ENCODE peak calls at places on chromosome 7, in six cellular contexts. I is neuronal stem cell, H is H9, N is IMR-90, P is H1, K is trophoblast cell. J is an unnamed sample.

GRCh38 chr7:24573008-24573553 is at the start of gene PALS2:
- DNase-seq in I (peak), H (peak), N (peak), P (peak), K (peak), J (peak)

GRCh38 chr7:105365541-105366534 is 22.9 kb downstream of the SRPK2 start:
- DNase-seq in I (no peak), H (no peak), N (no peak), P (no peak), K (peak), J (no peak)

GRCh38 chr7:114086906-114087651 is 168.3 kb upstream of the PPP1R3A start:
- DNase-seq in I (peak), H (no peak), N (peak), P (peak), K (peak), J (peak)

GRCh38 chr7:30169585-30169978 is 34.8 kb downstream of the MTURN start:
- DNase-seq in I (no peak), H (no peak), N (no peak), P (no peak), K (peak), J (no peak)

GRCh38 chr7:141203177-141203576 is 129.3 kb downstream of the TMEM178B start:
- DNase-seq in I (no peak), H (no peak), N (no peak), P (no peak), K (no peak), J (no peak)

GRCh38 chr7:45691155-45691656 is 117.0 kb downstream of the ADCY1 start:
- DNase-seq in I (no peak), H (no peak), N (no peak), P (peak), K (no peak), J (no peak)

GRCh38 chr7:36747969-36748574 is 23.8 kb upstream of the AOAH start:
- DNase-seq in I (no peak), H (no peak), N (no peak), P (no peak), K (no peak), J (no peak)

GRCh38 chr7:94087664-94088352 is 83.7 kb upstream of the BET1 start:
- DNase-seq in I (peak), H (peak), N (peak), P (peak), K (peak), J (peak)

GRCh38 chr7:118583651-118584050 is 359.1 kb downstream of the ANKRD7 start:
- DNase-seq in I (no peak), H (no peak), N (no peak), P (no peak), K (no peak), J (no peak)

GRCh38 chr7:74272305-74273038 is 16.7 kb upstream of the CLIP2 start:
- DNase-seq in I (no peak), H (peak), N (peak), P (no peak), K (peak), J (peak)

GRCh38 chr7:5646846-5647245 is 134.6 kb downstream of the RNF216 start:
- DNase-seq in I (no peak), H (no peak), N (peak), P (no peak), K (peak), J (peak)

GRCh38 chr7:113143486-113144257 is 25.3 kb upstream of the SMIM30 start:
- DNase-seq in I (no peak), H (no peak), N (no peak), P (no peak), K (no peak), J (no peak)

GRCh38 chr7:2248984-2249694 is 7.1 kb downstream of the NUDT1 start:
- DNase-seq in I (no peak), H (peak), N (peak), P (no peak), K (peak), J (peak)

GRCh38 chr7:123270553-123270952 is 70.8 kb upstream of the SLC13A1 start:
- DNase-seq in I (no peak), H (no peak), N (no peak), P (no peak), K (no peak), J (no peak)

GRCh38 chr7:49695971-49696370 is 77.5 kb upstream of the VWC2 start:
- DNase-seq in I (no peak), H (no peak), N (no peak), P (no peak), K (no peak), J (no peak)

GRCh38 chr7:51224811-51225581 is 91.6 kb downstream of the COBL start:
- DNase-seq in I (no peak), H (peak), N (no peak), P (peak), K (peak), J (no peak)

GRCh38 chr7:32206987-32207386 is 136.8 kb upstream of the PDE1C start:
- DNase-seq in I (peak), H (peak), N (peak), P (peak), K (no peak), J (peak)

GRCh38 chr7:16026253-16027020 is 340.0 kb upstream of the MEOX2 start:
- DNase-seq in I (no peak), H (no peak), N (peak), P (no peak), K (no peak), J (peak)

GRCh38 chr7:82317760-82318159 is 125.8 kb downstream of the CACNA2D1 start:
- DNase-seq in I (no peak), H (no peak), N (no peak), P (no peak), K (no peak), J (no peak)

GRCh38 chr7:12640299-12641096 is 46.9 kb upstream of the ARL4A start:
- DNase-seq in I (no peak), H (no peak), N (no peak), P (no peak), K (no peak), J (no peak)

GRCh38 chr7:32034052-32034451 is 36.2 kb downstream of the PDE1C start:
- DNase-seq in I (no peak), H (no peak), N (no peak), P (no peak), K (peak), J (no peak)

GRCh38 chr7:70647801-70648491 is 484.0 kb upstream of the GALNT17 start:
- DNase-seq in I (no peak), H (no peak), N (peak), P (no peak), K (no peak), J (peak)

GRCh38 chr7:133572087-133572486 is 319.2 kb downstream of the EXOC4 start:
- DNase-seq in I (no peak), H (no peak), N (no peak), P (no peak), K (no peak), J (no peak)

GRCh38 chr7:131016230-131016629 is 282.2 kb upstream of the KLF14 start:
- DNase-seq in I (no peak), H (no peak), N (no peak), P (no peak), K (peak), J (no peak)

GRCh38 chr7:151992375-151992774 is 33.1 kb upstream of the GALNT11 start:
- DNase-seq in I (peak), H (peak), N (no peak), P (peak), K (peak), J (peak)

GRCh38 chr7:99033765-99034164 is 110.1 kb downstream of the SMURF1 start:
- DNase-seq in I (no peak), H (no peak), N (no peak), P (no peak), K (no peak), J (no peak)

GRCh38 chr7:21972397-21972784 is 26.7 kb upstream of the CDCA7L start:
- DNase-seq in I (no peak), H (peak), N (no peak), P (peak), K (no peak), J (no peak)

GRCh38 chr7:101614098-101614938 is 14.8 kb downstream of the MYL10 start:
- DNase-seq in I (no peak), H (no peak), N (no peak), P (no peak), K (peak), J (no peak)
- H2BK120ac ChIP-seq in I (peak), H (no peak), N (no peak), P (no peak), K (peak), J (no peak)

DNA sequence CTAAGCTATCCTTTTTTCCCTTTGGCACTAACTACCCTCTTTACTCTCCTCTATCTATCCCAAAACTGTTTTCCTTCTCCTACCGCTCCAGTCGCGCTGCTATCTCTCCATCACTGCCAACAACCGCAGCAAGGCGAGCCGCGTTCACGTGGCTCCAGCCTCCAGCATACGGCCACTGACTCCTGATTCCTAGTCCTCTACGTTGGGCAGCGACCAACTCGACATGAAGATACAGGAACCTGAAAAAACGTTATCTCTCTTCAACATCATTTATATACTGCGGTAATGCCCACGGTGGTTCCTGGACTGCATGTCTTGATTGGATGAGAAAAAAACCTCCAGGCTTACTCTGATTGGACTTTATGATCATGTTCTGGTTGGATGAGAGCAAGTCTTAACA is 129.5 kb downstream of the ZNF716 start:
- DNase-seq in I (no peak), H (no peak), N (no peak), P (no peak), K (no peak), J (no peak)
- H4K91ac ChIP-seq in I (no peak), H (no peak), N (no peak), P (no peak), K (no peak), J (no peak)

GRCh38 chr7:39622609-39623311 is 612 bp upstream of the RALA start:
- DNase-seq in I (no peak), H (no peak), N (no peak), P (no peak), K (peak), J (no peak)
- H2BK120ac ChIP-seq in I (peak), H (no peak), N (peak), P (no peak), K (peak), J (peak)

GRCh38 chr7:35351466-35351865 is 97.6 kb upstream of the TBX20 start:
- DNase-seq in I (no peak), H (no peak), N (no peak), P (no peak), K (no peak), J (no peak)
- H4K91ac ChIP-seq in I (no peak), H (no peak), N (no peak), P (no peak), K (no peak), J (no peak)

GRCh38 chr7:23004247-23004520 is 9.7 kb downstream of the HYCC1 start:
- DNase-seq in I (no peak), H (no peak), N (no peak), P (no peak), K (no peak), J (no peak)
- H2BK120ac ChIP-seq in I (no peak), H (no peak), N (no peak), P (no peak), K (no peak), J (no peak)

J was measured in mesenchymal stem cell.